ENCODE peak calls at places on chromosomes 5 and 9, in ten cellular contexts. N, R, B, J, P, U, F, S, T and Y are unnamed samples.

GRCh38 chr5:146751781-146752401 is 126.7 kb downstream of the PPP2R2B start:
- DNase-seq in S (no peak), U (no peak), F (no peak), P (peak; percentile 60), N (peak; percentile 2), B (no peak), J (peak; percentile 15), R (peak; percentile 28), T (no peak), Y (no peak)

GRCh38 chr9:6667633-6668280 is 22.2 kb upstream of the GLDC start:
- DNase-seq in J (no peak), T (no peak), P (no peak), B (no peak), S (peak; percentile 50), F (no peak), N (no peak), U (peak; percentile 37), R (no peak), Y (no peak)

GRCh38 chr9:4739587-4740372 is 1.2 kb downstream of the AK3 start:
- DNase-seq in B (peak; percentile 5), P (no peak), F (no peak), U (peak; percentile 44), S (peak; percentile 24), N (no peak), T (no peak), R (no peak), J (no peak), Y (no peak)

GRCh38 chr5:15807861-15808260 is 307.9 kb downstream of the FBXL7 start:
- DNase-seq in P (no peak), R (no peak), J (no peak), U (peak; percentile 16), T (no peak), N (no peak), F (peak; percentile 56), S (peak; percentile 54), B (no peak), Y (no peak)

GRCh38 chr5:20832204-20833080 is 844.4 kb upstream of the CDH18 start:
- DNase-seq in F (no peak), J (no peak), P (no peak), U (peak; percentile 14), S (no peak), N (no peak), R (no peak), T (no peak), B (no peak), Y (no peak)

GRCh38 chr9:13787234-13787833 is 507.8 kb upstream of the MPDZ start:
- DNase-seq in J (no peak), U (no peak), S (peak; percentile 44), R (no peak), P (no peak), T (no peak), B (no peak), F (no peak), N (no peak), Y (no peak)

GRCh38 chr9:27184556-27185351 is 75.7 kb downstream of the TEK start:
- DNase-seq in B (no peak), P (no peak), R (no peak), J (no peak), F (no peak), S (peak; percentile 55), T (no peak), U (peak; percentile 89), N (no peak), Y (no peak)

GRCh38 chr5:173341911-173342535 is 13.8 kb upstream of the STC2 start:
- DNase-seq in U (no peak), N (no peak), R (no peak), S (no peak), F (no peak), B (no peak), P (no peak), J (no peak), T (no peak), Y (no peak)

GRCh38 chr5:135448796-135449507 is 1.8 kb upstream of the DCANP1 start:
- DNase-seq in N (no peak), U (no peak), S (no peak), T (no peak), R (no peak), J (no peak), F (no peak), P (no peak), B (no peak), Y (no peak)

GRCh38 chr9:134617836-134618162 is 23.8 kb upstream of the COL5A1 start:
- DNase-seq in P (no peak), R (no peak), B (no peak), F (no peak), N (no peak), J (no peak), S (no peak), U (no peak), T (no peak), Y (no peak)

GRCh38 chr9:84154320-84154719 is 173.7 kb downstream of the RMI1 start:
- DNase-seq in T (no peak), N (no peak), B (no peak), U (peak; percentile 21), R (no peak), F (no peak), S (peak; percentile 71), P (no peak), J (no peak), Y (no peak)

GRCh38 chr5:179163236-179164155 is 103.3 kb downstream of the ZNF354C start:
- DNase-seq in F (no peak), U (no peak), P (no peak), T (no peak), N (no peak), B (no peak), J (no peak), R (no peak), S (no peak), Y (no peak)

GRCh38 chr9:36623280-36623679 is 50.6 kb downstream of the MELK start:
- DNase-seq in R (no peak), S (peak; percentile 35), N (no peak), J (no peak), P (no peak), T (no peak), U (peak; percentile 34), F (no peak), B (no peak), Y (no peak)

GRCh38 chr5:157463621-157464407 is 3.8 kb downstream of the NIPAL4 start:
- DNase-seq in J (no peak), R (no peak), F (no peak), U (peak; percentile 68), P (no peak), N (no peak), B (no peak), S (no peak), T (no peak), Y (no peak)

GRCh38 chr9:88781500-88782391 is 209.5 kb upstream of the S1PR3 start:
- DNase-seq in B (peak; percentile 29), J (no peak), P (no peak), U (peak; percentile 92), R (no peak), S (peak; percentile 95), F (no peak), T (no peak), N (no peak), Y (no peak)

GRCh38 chr9:114412057-114412683 is 24.4 kb upstream of the AKNA start:
- DNase-seq in T (no peak), P (no peak), N (no peak), J (no peak), B (no peak), U (no peak), F (no peak), R (no peak), S (no peak), Y (no peak)

GRCh38 chr5:179227578-179228311 is 117.5 kb downstream of the ADAMTS2 start:
- DNase-seq in N (no peak), S (no peak), R (no peak), B (no peak), U (no peak), T (no peak), J (no peak), P (no peak), F (no peak), Y (no peak)